ENCODE peak calls at places on chromosomes 2 and 18, in ten cellular contexts. One of them, this sample, is unnamed.
A peak's percentile ranks its signal among the peaks of the same experiment; 100 is the strongest.

GRCh38 chr2:233021771-233022170 is 8.7 kb upstream of the NGEF start:
- DNase-seq in fibroblast of the aortic adventitia: peak; percentile 32
- DNase-seq in epithelial cell of esophagus: peak; percentile 11
- DNase-seq in B cell: no peak
- DNase-seq in tibial nerve: no peak
- DNase-seq in spleen: peak; percentile 37
- DNase-seq in BJ: no peak
- DNase-seq in lung: no peak
- DNase-seq in uterus: no peak
- DNase-seq in choroid plexus epithelial cell: no peak
- DNase-seq in this sample: no peak

GRCh38 chr2:236862961-236863728 is 222.5 kb upstream of the COPS8 start:
- DNase-seq in choroid plexus epithelial cell: peak; percentile 37
- DNase-seq in tibial nerve: no peak
- DNase-seq in lung: peak; percentile 4
- DNase-seq in fibroblast of the aortic adventitia: peak; percentile 78
- DNase-seq in epithelial cell of esophagus: peak; percentile 95
- DNase-seq in spleen: no peak
- DNase-seq in BJ: peak; percentile 90
- DNase-seq in uterus: no peak
- DNase-seq in B cell: no peak
- DNase-seq in this sample: peak; percentile 94

GRCh38 chr2:68237404-68237803 is 14.9 kb downstream of the PPP3R1 start:
- DNase-seq in tibial nerve: no peak
- DNase-seq in spleen: no peak
- DNase-seq in BJ: no peak
- DNase-seq in lung: no peak
- DNase-seq in fibroblast of the aortic adventitia: peak; percentile 74
- DNase-seq in choroid plexus epithelial cell: peak; percentile 78
- DNase-seq in uterus: no peak
- DNase-seq in B cell: no peak
- DNase-seq in epithelial cell of esophagus: no peak
- DNase-seq in this sample: peak; percentile 49

GRCh38 chr18:48996901-48997463 is 46.2 kb upstream of the SMAD7 start:
- DNase-seq in tibial nerve: no peak
- DNase-seq in choroid plexus epithelial cell: peak; percentile 93
- DNase-seq in B cell: no peak
- DNase-seq in epithelial cell of esophagus: peak; percentile 59
- DNase-seq in lung: no peak
- DNase-seq in spleen: no peak
- DNase-seq in fibroblast of the aortic adventitia: peak; percentile 84
- DNase-seq in BJ: peak; percentile 97
- DNase-seq in uterus: no peak
- DNase-seq in this sample: peak; percentile 99

GRCh38 chr18:79817607-79817998 is 19.9 kb downstream of the KCNG2 start:
- DNase-seq in B cell: no peak
- DNase-seq in BJ: no peak
- DNase-seq in uterus: no peak
- DNase-seq in lung: no peak
- DNase-seq in spleen: no peak
- DNase-seq in epithelial cell of esophagus: no peak
- DNase-seq in fibroblast of the aortic adventitia: no peak
- DNase-seq in choroid plexus epithelial cell: no peak
- DNase-seq in tibial nerve: no peak
- DNase-seq in this sample: no peak

GRCh38 chr2:103959174-103960125 is 894.5 kb upstream of the POU3F3 start:
- DNase-seq in fibroblast of the aortic adventitia: no peak
- DNase-seq in B cell: no peak
- DNase-seq in spleen: no peak
- DNase-seq in epithelial cell of esophagus: peak; percentile 34
- DNase-seq in lung: no peak
- DNase-seq in BJ: no peak
- DNase-seq in choroid plexus epithelial cell: peak; percentile 40
- DNase-seq in uterus: no peak
- DNase-seq in tibial nerve: no peak
- DNase-seq in this sample: no peak

GRCh38 chr18:42001801-42002200 is 46.8 kb downstream of the PIK3C3 start:
- DNase-seq in uterus: no peak
- DNase-seq in choroid plexus epithelial cell: no peak
- DNase-seq in fibroblast of the aortic adventitia: no peak
- DNase-seq in lung: no peak
- DNase-seq in tibial nerve: no peak
- DNase-seq in B cell: no peak
- DNase-seq in epithelial cell of esophagus: no peak
- DNase-seq in BJ: no peak
- DNase-seq in spleen: no peak
- DNase-seq in this sample: no peak

GRCh38 chr2:102187191-102188150 is 648 bp downstream of the IL1RL2 start:
- DNase-seq in BJ: no peak
- DNase-seq in B cell: no peak
- DNase-seq in lung: peak; percentile 42
- DNase-seq in tibial nerve: peak; percentile 18
- DNase-seq in fibroblast of the aortic adventitia: peak; percentile 40
- DNase-seq in choroid plexus epithelial cell: peak; percentile 58
- DNase-seq in spleen: peak; percentile 84
- DNase-seq in uterus: peak; percentile 50
- DNase-seq in epithelial cell of esophagus: peak; percentile 33
- DNase-seq in this sample: no peak

GRCh38 chr2:97870396-97870843 is 125.3 kb downstream of the TMEM131 start:
- DNase-seq in uterus: no peak
- DNase-seq in choroid plexus epithelial cell: peak; percentile 89
- DNase-seq in B cell: peak; percentile 59
- DNase-seq in spleen: no peak
- DNase-seq in fibroblast of the aortic adventitia: peak; percentile 87
- DNase-seq in tibial nerve: no peak
- DNase-seq in lung: no peak
- DNase-seq in epithelial cell of esophagus: peak; percentile 72
- DNase-seq in BJ: peak; percentile 88
- DNase-seq in this sample: peak; percentile 97

GRCh38 chr2:42706836-42707235 is 57.1 kb downstream of the OXER1 start:
- DNase-seq in BJ: no peak
- DNase-seq in uterus: no peak
- DNase-seq in fibroblast of the aortic adventitia: no peak
- DNase-seq in lung: no peak
- DNase-seq in spleen: no peak
- DNase-seq in epithelial cell of esophagus: no peak
- DNase-seq in choroid plexus epithelial cell: peak; percentile 50
- DNase-seq in tibial nerve: no peak
- DNase-seq in B cell: no peak
- DNase-seq in this sample: no peak

GRCh38 chr2:189328451-189329249 is 112.6 kb upstream of the WDR75 start:
- DNase-seq in lung: no peak
- DNase-seq in fibroblast of the aortic adventitia: peak; percentile 70
- DNase-seq in B cell: no peak
- DNase-seq in choroid plexus epithelial cell: peak; percentile 58
- DNase-seq in spleen: no peak
- DNase-seq in tibial nerve: no peak
- DNase-seq in epithelial cell of esophagus: peak; percentile 47
- DNase-seq in BJ: no peak
- DNase-seq in uterus: no peak
- DNase-seq in this sample: peak; percentile 40

GRCh38 chr2:145258903-145259579 is 739.1 kb upstream of the ZEB2 start:
- DNase-seq in choroid plexus epithelial cell: peak; percentile 37
- DNase-seq in spleen: no peak
- DNase-seq in tibial nerve: no peak
- DNase-seq in BJ: no peak
- DNase-seq in B cell: no peak
- DNase-seq in fibroblast of the aortic adventitia: no peak
- DNase-seq in epithelial cell of esophagus: no peak
- DNase-seq in uterus: no peak
- DNase-seq in lung: no peak
- DNase-seq in this sample: no peak

DNA sequence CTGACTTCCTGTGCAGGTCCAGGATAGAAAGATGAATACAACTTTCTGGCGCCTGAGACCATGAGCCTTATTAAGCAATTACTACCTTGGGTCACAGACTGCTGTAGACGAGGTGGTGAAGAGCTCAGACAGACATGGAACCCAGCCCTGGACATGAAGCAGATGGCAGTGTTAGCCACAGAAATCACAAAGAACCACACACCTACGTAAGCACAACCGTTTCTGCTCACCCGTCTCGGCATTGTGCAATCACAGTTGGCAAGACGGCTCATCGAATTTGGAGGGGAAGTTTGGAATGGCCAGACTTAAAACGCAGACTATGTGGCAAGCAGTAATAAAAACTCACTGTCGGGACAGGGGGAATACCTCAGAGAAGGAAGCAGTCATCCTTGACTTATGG is 24.3 kb upstream of the ASPRV1 start:
- DNase-seq in tibial nerve: no peak
- DNase-seq in choroid plexus epithelial cell: no peak
- DNase-seq in BJ: no peak
- DNase-seq in fibroblast of the aortic adventitia: peak; percentile 53
- DNase-seq in B cell: no peak
- DNase-seq in epithelial cell of esophagus: no peak
- DNase-seq in uterus: peak; percentile 57
- DNase-seq in lung: peak; percentile 57
- DNase-seq in spleen: peak; percentile 83
- DNase-seq in this sample: no peak
- TF ChIP-seq CTCF in tibial nerve: no peak
- TF ChIP-seq CTCF in choroid plexus epithelial cell: no peak
- TF ChIP-seq CTCF in BJ: no peak
- TF ChIP-seq CTCF in fibroblast of the aortic adventitia: no peak
- TF ChIP-seq CTCF in B cell: no peak
- TF ChIP-seq CTCF in epithelial cell of esophagus: no peak
- TF ChIP-seq CTCF in uterus: no peak
- TF ChIP-seq CTCF in lung: no peak
- TF ChIP-seq CTCF in spleen: peak; percentile 23
- TF ChIP-seq CTCF in this sample: no peak

GRCh38 chr2:24490674-24491625 is at the start of gene NCOA1:
- DNase-seq in uterus: peak; percentile 91
- DNase-seq in B cell: peak; percentile 90
- DNase-seq in BJ: peak; percentile 31
- DNase-seq in tibial nerve: peak; percentile 73
- DNase-seq in lung: peak; percentile 91
- DNase-seq in choroid plexus epithelial cell: peak; percentile 94
- DNase-seq in spleen: peak; percentile 98
- DNase-seq in fibroblast of the aortic adventitia: peak; percentile 88
- DNase-seq in epithelial cell of esophagus: peak; percentile 84
- DNase-seq in this sample: peak; percentile 84
- TF ChIP-seq CTCF in uterus: peak; percentile 39
- TF ChIP-seq CTCF in B cell: no peak
- TF ChIP-seq CTCF in BJ: peak; percentile 34
- TF ChIP-seq CTCF in tibial nerve: peak; percentile 39
- TF ChIP-seq CTCF in lung: no peak
- TF ChIP-seq CTCF in choroid plexus epithelial cell: peak; percentile 30
- TF ChIP-seq CTCF in spleen: no peak
- TF ChIP-seq CTCF in fibroblast of the aortic adventitia: peak; percentile 23
- TF ChIP-seq CTCF in epithelial cell of esophagus: no peak
- TF ChIP-seq CTCF in this sample: no peak

DNA sequence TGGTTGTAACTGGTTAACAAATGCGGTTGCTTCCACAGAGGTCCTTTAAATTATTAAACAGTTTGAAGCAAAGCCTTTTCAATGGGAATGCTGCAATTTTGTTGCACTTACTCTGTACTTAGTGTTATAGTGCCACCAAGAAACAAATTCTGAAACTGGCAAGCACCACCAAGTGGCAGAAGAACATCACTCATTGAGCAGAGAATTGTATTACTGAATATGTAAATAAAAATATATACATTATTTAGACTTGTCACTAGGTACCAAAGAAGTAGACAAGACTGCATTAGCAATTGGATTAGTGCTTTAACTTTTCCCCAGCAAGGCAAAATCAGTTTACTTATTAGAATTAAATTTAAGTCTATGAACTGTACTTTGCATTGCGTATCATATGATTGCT is 2.7 kb upstream of the TMEFF2 start:
- DNase-seq in BJ: no peak
- DNase-seq in choroid plexus epithelial cell: peak; percentile 46
- DNase-seq in tibial nerve: no peak
- DNase-seq in lung: no peak
- DNase-seq in B cell: no peak
- DNase-seq in uterus: no peak
- DNase-seq in spleen: no peak
- DNase-seq in epithelial cell of esophagus: peak; percentile 9
- DNase-seq in fibroblast of the aortic adventitia: peak; percentile 22
- DNase-seq in this sample: no peak
- TF ChIP-seq CTCF in BJ: no peak
- TF ChIP-seq CTCF in choroid plexus epithelial cell: peak; percentile 42
- TF ChIP-seq CTCF in tibial nerve: no peak
- TF ChIP-seq CTCF in lung: no peak
- TF ChIP-seq CTCF in B cell: no peak
- TF ChIP-seq CTCF in uterus: no peak
- TF ChIP-seq CTCF in spleen: no peak
- TF ChIP-seq CTCF in epithelial cell of esophagus: peak; percentile 35
- TF ChIP-seq CTCF in fibroblast of the aortic adventitia: no peak
- TF ChIP-seq CTCF in this sample: peak; percentile 52

GRCh38 chr18:74153377-74153776 is 5.1 kb downstream of the TIMM21 start:
- DNase-seq in B cell: no peak
- DNase-seq in fibroblast of the aortic adventitia: peak; percentile 51
- DNase-seq in epithelial cell of esophagus: no peak
- DNase-seq in BJ: no peak
- DNase-seq in spleen: no peak
- DNase-seq in choroid plexus epithelial cell: no peak
- DNase-seq in uterus: no peak
- DNase-seq in tibial nerve: no peak
- DNase-seq in lung: no peak
- DNase-seq in this sample: no peak

GRCh38 chr18:74152270-74152669 is 3.9 kb downstream of the TIMM21 start:
- DNase-seq in tibial nerve: no peak
- DNase-seq in spleen: no peak
- DNase-seq in uterus: no peak
- DNase-seq in BJ: no peak
- DNase-seq in fibroblast of the aortic adventitia: no peak
- DNase-seq in B cell: no peak
- DNase-seq in epithelial cell of esophagus: no peak
- DNase-seq in lung: no peak
- DNase-seq in choroid plexus epithelial cell: no peak
- DNase-seq in this sample: no peak

GRCh38 chr18:74155276-74155675 is 7.0 kb downstream of the TIMM21 start:
- DNase-seq in epithelial cell of esophagus: no peak
- DNase-seq in fibroblast of the aortic adventitia: no peak
- DNase-seq in tibial nerve: no peak
- DNase-seq in uterus: no peak
- DNase-seq in spleen: no peak
- DNase-seq in BJ: no peak
- DNase-seq in B cell: no peak
- DNase-seq in lung: no peak
- DNase-seq in choroid plexus epithelial cell: peak; percentile 6
- DNase-seq in this sample: peak; percentile 20

GRCh38 chr18:74153793-74154192 is 5.5 kb downstream of the TIMM21 start:
- DNase-seq in uterus: no peak
- DNase-seq in BJ: no peak
- DNase-seq in choroid plexus epithelial cell: no peak
- DNase-seq in lung: no peak
- DNase-seq in spleen: no peak
- DNase-seq in fibroblast of the aortic adventitia: no peak
- DNase-seq in B cell: no peak
- DNase-seq in tibial nerve: no peak
- DNase-seq in epithelial cell of esophagus: no peak
- DNase-seq in this sample: no peak

DNA sequence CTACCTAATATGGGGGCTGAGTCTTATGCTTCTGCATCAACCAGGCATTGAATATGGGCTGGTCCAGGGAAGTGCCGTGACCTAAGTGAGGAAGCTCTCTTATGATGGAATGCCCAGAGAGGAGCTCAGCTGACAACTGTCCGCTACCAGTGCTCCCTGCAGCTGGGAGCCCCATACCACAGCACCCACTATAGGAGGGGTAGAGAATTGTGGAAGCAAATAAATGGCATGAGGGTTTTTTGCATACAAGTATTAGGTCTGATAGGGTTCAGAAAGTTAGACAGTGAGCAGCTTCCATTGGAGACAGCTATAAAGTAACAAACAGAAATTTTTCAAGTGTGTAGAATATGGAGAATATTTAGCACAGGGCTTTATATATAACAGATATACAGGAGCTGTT is 4.6 kb downstream of the TIMM21 start:
- DNase-seq in tibial nerve: no peak
- DNase-seq in choroid plexus epithelial cell: no peak
- DNase-seq in fibroblast of the aortic adventitia: no peak
- DNase-seq in spleen: no peak
- DNase-seq in BJ: no peak
- DNase-seq in uterus: no peak
- DNase-seq in lung: no peak
- DNase-seq in B cell: no peak
- DNase-seq in epithelial cell of esophagus: no peak
- DNase-seq in this sample: no peak
- TF ChIP-seq CTCF in tibial nerve: no peak
- TF ChIP-seq CTCF in choroid plexus epithelial cell: peak; percentile 32
- TF ChIP-seq CTCF in fibroblast of the aortic adventitia: no peak
- TF ChIP-seq CTCF in spleen: no peak
- TF ChIP-seq CTCF in BJ: no peak
- TF ChIP-seq CTCF in uterus: no peak
- TF ChIP-seq CTCF in lung: no peak
- TF ChIP-seq CTCF in B cell: no peak
- TF ChIP-seq CTCF in epithelial cell of esophagus: peak; percentile 38
- TF ChIP-seq CTCF in this sample: peak; percentile 71